ENCODE peak calls at places on chromosomes 1 and 21, in six cellular contexts. R, I, S, Q, V and H are unnamed samples. For H3K4me1 and H3K36me3, the result is how much of the 10 kb centered on the place peaks cover.

GRCh38 chr1:225987491-225988316 is 11.4 kb downstream of the SDE2 start:
- DNase-seq in R (no peak), I (peak), S (no peak), Q (no peak), V (no peak), H (no peak)

GRCh38 chr1:44302557-44302956 is 52.5 kb downstream of the ERI3 start:
- DNase-seq in R (no peak), I (no peak), S (no peak), Q (no peak), V (no peak), H (no peak)

GRCh38 chr1:10945988-10946387 is 66.5 kb upstream of the TARDBP start:
- DNase-seq in R (no peak), I (no peak), S (peak), Q (no peak), V (no peak), H (no peak)

GRCh38 chr1:100292711-100293110 is 26.7 kb downstream of the RTCA start:
- DNase-seq in R (no peak), I (peak), S (no peak), Q (no peak), V (no peak), H (no peak)

GRCh38 chr1:160637821-160638539 is 8.9 kb downstream of the SLAMF1 start:
- DNase-seq in R (no peak), I (no peak), S (no peak), Q (no peak), V (no peak), H (no peak)

GRCh38 chr1:23100074-23100748 is 68.4 kb downstream of the LUZP1 start:
- DNase-seq in R (no peak), I (peak), S (no peak), Q (peak), V (peak), H (peak)

GRCh38 chr1:38194486-38194885 is 147.9 kb upstream of the POU3F1 start:
- DNase-seq in R (no peak), I (no peak), S (no peak), Q (no peak), V (no peak), H (no peak)

GRCh38 chr1:52665173-52666020 is 32.4 kb downstream of the SHISAL2A start:
- DNase-seq in R (no peak), I (no peak), S (no peak), Q (no peak), V (no peak), H (peak)

GRCh38 chr1:243251544-243251943 is 3.5 kb downstream of the CEP170 start:
- DNase-seq in R (no peak), I (peak), S (no peak), Q (no peak), V (no peak), H (no peak)

GRCh38 chr1:114153621-114154145 is at the start of gene SYT6:
- DNase-seq in R (peak), I (peak), S (no peak), Q (no peak), V (no peak), H (no peak)

GRCh38 chr1:10108948-10109347 is 76.2 kb downstream of the UBE4B start:
- DNase-seq in R (no peak), I (no peak), S (no peak), Q (no peak), V (no peak), H (no peak)

GRCh38 chr1:10263450-10264082 is 53.2 kb downstream of the KIF1B start:
- DNase-seq in R (no peak), I (no peak), S (no peak), Q (no peak), V (no peak), H (no peak)

GRCh38 chr1:46642091-46642680 is 25.6 kb upstream of the MOB3C start:
- DNase-seq in R (no peak), I (no peak), S (no peak), Q (no peak), V (no peak), H (no peak)

GRCh38 chr1:56255516-56256181 is 323.7 kb downstream of the PLPP3 start:
- DNase-seq in R (peak), I (peak), S (peak), Q (peak), V (peak), H (no peak)

GRCh38 chr21:38352536-38353219 is 95.9 kb downstream of the KCNJ15 start:
- DNase-seq in R (no peak), I (peak), S (no peak), Q (peak), V (peak), H (no peak)

GRCh38 chr1:8017495-8018310 is 8.4 kb downstream of the ERRFI1 start:
- DNase-seq in R (no peak), I (peak), S (no peak), Q (no peak), V (no peak), H (no peak)

GRCh38 chr1:30745834-30746208 is 11.8 kb downstream of the LAPTM5 start:
- DNase-seq in R (peak), I (no peak), S (no peak), Q (no peak), V (no peak), H (no peak)

GRCh38 chr1:30747028-30748008 is 10.3 kb downstream of the LAPTM5 start:
- DNase-seq in R (peak), I (no peak), S (no peak), Q (no peak), V (no peak), H (no peak)

GRCh38 chr1:30745156-30745833 is 12.3 kb downstream of the LAPTM5 start:
- DNase-seq in R (peak), I (no peak), S (no peak), Q (no peak), V (no peak), H (no peak)

GRCh38 chr1:30748098-30748698 is 9.4 kb downstream of the LAPTM5 start:
- DNase-seq in R (no peak), I (no peak), S (no peak), Q (no peak), V (no peak), H (peak)

DNA sequence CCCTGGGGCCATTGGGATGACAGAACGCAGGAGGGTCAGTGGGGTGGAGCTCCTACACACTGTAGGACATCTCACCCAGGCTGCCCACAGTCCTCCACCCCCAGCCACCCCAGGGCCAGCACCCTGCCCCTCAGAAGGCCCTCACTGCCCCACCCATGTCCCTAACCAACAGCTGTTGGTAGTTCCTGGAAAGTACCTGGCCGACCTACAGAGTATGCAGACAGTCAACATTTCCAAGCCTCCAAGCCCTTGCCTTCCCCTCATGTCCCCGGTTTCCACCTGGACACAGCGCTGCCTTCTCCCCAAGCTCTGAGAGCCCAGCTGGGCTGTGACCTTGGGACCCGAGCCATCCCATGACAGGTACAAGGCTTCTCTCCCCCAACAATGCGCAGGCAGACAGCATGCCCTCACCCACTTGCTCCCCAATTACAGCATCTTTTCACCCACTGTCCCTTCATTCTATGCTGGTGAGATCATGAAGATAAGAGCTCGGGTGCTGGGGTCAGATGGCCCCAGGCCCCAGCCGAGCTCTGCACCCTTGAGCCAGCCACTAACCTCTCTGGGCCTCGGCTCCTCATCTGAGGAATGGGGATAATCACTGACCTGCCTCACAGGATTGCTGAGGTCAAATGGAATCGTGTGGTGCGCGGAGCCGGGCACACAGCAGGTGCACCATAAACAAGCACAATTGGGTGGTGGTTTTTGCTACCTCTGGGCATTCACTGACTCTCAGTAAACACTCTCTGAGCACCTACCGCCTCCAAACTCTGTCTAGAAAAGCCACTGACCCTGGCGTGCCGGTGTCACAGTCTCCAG is 11.2 kb downstream of the LAPTM5 start:
- DNase-seq in R (peak), I (no peak), S (no peak), Q (no peak), V (no peak), H (no peak)
- H3K4me1 ChIP-seq in R (under half), I (under half), S (half or more), Q (under half), V (under half), H (under half)

DNA sequence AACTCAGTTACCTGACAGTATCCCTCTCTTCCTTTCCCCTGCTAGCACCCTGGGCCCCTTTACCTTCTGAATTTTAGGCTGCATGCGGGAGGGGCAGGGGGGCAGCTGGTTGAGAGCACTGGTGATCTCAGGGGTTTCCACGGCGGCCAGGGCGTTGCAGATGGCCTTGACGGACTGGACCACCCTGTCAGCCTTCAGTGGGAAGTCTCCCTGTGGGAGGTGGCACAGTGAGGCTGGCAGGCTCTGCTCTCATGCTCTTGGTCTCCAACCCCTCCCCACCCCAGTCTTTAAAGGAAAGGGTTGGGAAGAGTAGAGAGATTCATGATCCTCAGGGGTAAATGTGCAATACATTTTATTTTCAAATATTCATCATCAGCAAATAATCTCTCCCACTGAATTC is 36.9 kb downstream of the PIK3C2B start:
- DNase-seq in R (no peak), I (no peak), S (no peak), Q (no peak), V (no peak), H (no peak)
- H3K36me3 ChIP-seq in R (under half), I (under half), S (under half), Q (half or more), V (under half), H (under half)

GRCh38 chr1:42955311-42956063 is 3.2 kb downstream of the SLC2A1 start:
- DNase-seq in R (no peak), I (no peak), S (no peak), Q (no peak), V (no peak), H (no peak)

GRCh38 chr1:42957229-42957879 is 1.3 kb downstream of the SLC2A1 start:
- DNase-seq in R (no peak), I (no peak), S (no peak), Q (no peak), V (no peak), H (no peak)

GRCh38 chr1:42957880-42958487 is 684 bp downstream of the SLC2A1 start:
- DNase-seq in R (peak), I (peak), S (peak), Q (no peak), V (peak), H (no peak)

GRCh38 chr1:42958488-42959317 is at the start of gene SLC2A1:
- DNase-seq in R (peak), I (peak), S (peak), Q (peak), V (peak), H (peak)

DNA sequence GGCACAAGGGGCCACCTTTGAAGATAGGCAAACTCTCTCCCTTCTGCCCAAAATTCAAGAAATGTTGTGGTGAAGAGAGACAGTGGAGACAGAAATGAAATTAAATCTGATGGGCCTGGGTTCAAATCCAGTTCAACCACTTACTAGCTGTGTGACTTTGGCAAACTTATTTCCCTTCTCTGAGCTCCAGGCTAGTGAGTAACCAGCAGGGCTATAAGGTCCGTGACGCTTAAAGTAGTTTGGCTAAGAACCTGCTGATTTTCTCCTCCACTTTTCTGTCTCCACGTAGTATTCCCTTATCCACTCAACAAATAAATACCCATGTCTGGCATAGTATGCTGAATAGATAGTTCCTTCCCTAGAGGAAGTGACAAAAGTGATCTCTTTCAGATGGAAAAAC is 1.9 kb downstream of the SLC2A1 start:
- DNase-seq in R (no peak), I (no peak), S (no peak), Q (no peak), V (no peak), H (no peak)
- H3K4me1 ChIP-seq in R (under half), I (under half), S (half or more), Q (under half), V (under half), H (under half)

GRCh38 chr21:44868707-44869106 is 4.8 kb downstream of the PTTG1IP start:
- DNase-seq in R (no peak), I (no peak), S (peak), Q (no peak), V (no peak), H (no peak)

GRCh38 chr21:44867464-44867863 is 6.0 kb downstream of the PTTG1IP start:
- DNase-seq in R (peak), I (no peak), S (peak), Q (no peak), V (no peak), H (no peak)

GRCh38 chr21:44865561-44866280 is 7.8 kb downstream of the PTTG1IP start:
- DNase-seq in R (peak), I (no peak), S (peak), Q (no peak), V (no peak), H (no peak)

GRCh38 chr21:44867999-44868700 is 5.3 kb downstream of the PTTG1IP start:
- DNase-seq in R (peak), I (no peak), S (peak), Q (no peak), V (no peak), H (no peak)

GRCh38 chr21:44866780-44867179 is 6.7 kb downstream of the PTTG1IP start:
- DNase-seq in R (no peak), I (peak), S (peak), Q (no peak), V (no peak), H (no peak)
- H3K36me3 ChIP-seq in R (under half), I (under half), S (under half), Q (under half), V (under half), H (half or more)

DNA sequence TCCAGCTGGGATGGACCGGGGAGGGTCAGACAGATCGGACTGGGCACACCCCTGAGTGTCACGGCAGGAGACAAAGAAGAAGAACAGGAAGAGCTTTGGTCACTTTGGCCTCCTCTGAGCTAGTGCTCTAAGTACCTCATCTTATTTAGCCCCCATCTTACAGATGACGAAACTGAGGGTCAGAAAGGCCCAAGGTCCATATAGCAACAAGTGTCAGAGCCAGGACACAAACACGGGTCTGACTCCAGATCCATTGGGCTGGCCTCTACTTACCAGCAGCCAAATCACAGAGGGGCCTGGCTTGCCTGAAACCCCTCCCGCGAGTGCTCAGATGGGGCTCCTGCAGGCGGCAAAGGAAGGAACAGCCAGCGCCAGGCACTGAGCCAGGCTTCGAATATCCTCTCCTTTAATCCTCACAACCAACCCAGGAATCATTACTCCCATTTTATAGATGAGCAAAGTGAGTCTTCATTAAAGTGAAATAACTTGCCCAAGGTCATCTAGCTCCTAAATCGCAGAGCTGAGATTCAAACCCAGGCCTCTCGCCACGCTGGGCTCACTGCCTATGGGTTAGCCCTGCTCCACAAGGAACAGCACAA is 25.7 kb upstream of the SELENON start:
- DNase-seq in R (no peak), I (no peak), S (no peak), Q (no peak), V (no peak), H (no peak)
- H3K4me1 ChIP-seq in R (half or more), I (under half), S (under half), Q (under half), V (under half), H (under half)

DNA sequence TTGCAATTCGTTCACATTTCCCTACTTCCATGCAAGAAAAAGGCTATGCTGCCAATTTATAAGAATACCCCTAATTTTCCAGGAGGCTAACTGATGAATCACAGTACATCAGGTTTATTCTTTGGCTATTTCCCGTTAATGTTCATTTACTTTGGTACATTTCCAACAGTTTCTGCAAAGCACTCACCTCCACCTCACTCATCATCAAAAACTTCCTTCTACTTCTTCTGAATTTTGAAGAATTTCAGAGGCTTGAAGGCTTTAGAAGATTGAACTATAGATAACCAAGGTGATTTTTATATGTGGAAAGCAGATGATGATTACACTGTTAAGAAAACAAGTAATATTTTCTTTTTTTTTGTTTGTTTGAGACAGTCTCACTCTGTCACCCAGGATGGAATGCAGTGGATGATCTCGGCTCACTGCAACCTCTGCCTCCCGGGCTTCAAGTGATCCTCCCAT is 60.5 kb upstream of the HP1BP3 start:
- DNase-seq in R (no peak), I (peak), S (no peak), Q (no peak), V (no peak), H (no peak)
- H3K36me3 ChIP-seq in R (under half), I (under half), S (under half), Q (under half), V (under half), H (half or more)